ENCODE peak calls at places on chromosomes 5 and 9, in ten cellular contexts. F is NCI-H774; B is A172; P is thoracic aorta; O is mesenchymal stem cell; Y is NCI-H460; H is dermis blood vessel endothelial cell; A is activated CD4-positive, alpha-beta T cell treated with anti-CD3 and anti-CD28 coated beads, Interleukin-2, amount 50 U/mL, for 24 hours; T is SK-N-MC; W is activated CD4-positive, alpha-beta memory T cell treated with anti-CD3 and anti-CD28 coated beads for 36 hours. I is an unnamed sample.

GRCh38 chr5:33690736-33691135 is 201.1 kb downstream of the ADAMTS12 start:
- DNase-seq in P (no peak), A (no peak), F (no peak), B (peak; percentile 64), H (no peak), T (no peak), O (peak; percentile 68), W (no peak), Y (no peak), I (no peak)

GRCh38 chr9:135797507-135798302 is 95.7 kb downstream of the KCNT1 start:
- DNase-seq in A (no peak), B (peak; percentile 35), F (peak; percentile 33), P (no peak), O (peak; percentile 34), H (peak; percentile 69), T (peak; percentile 3), W (peak; percentile 64), Y (peak; percentile 30), I (peak; percentile 61)

GRCh38 chr5:67577424-67577823 is 380.8 kb upstream of the CD180 start:
- DNase-seq in W (no peak), F (peak; percentile 5), H (no peak), P (no peak), B (peak; percentile 36), Y (no peak), O (peak; percentile 65), A (no peak), T (no peak), I (no peak)

GRCh38 chr9:85040141-85040540 is 370.6 kb downstream of the NTRK2 start:
- DNase-seq in A (no peak), H (no peak), W (no peak), T (no peak), B (no peak), P (no peak), F (no peak), O (no peak), Y (no peak), I (no peak)

GRCh38 chr9:128118472-128118857 is 9.1 kb downstream of the PTGES2 start:
- DNase-seq in P (no peak), F (no peak), B (no peak), H (no peak), Y (no peak), T (no peak), W (no peak), O (no peak), A (no peak), I (no peak)

GRCh38 chr5:163565492-163565891 is 60.1 kb downstream of the MAT2B start:
- DNase-seq in T (no peak), A (no peak), P (no peak), F (no peak), H (peak; percentile 28), Y (no peak), O (peak; percentile 32), W (no peak), B (peak; percentile 21), I (no peak)

GRCh38 chr5:171521219-171521633 is 101.8 kb downstream of the FGF18 start:
- DNase-seq in H (peak; percentile 46), W (no peak), A (no peak), T (no peak), B (peak; percentile 95), Y (peak; percentile 21), P (peak; percentile 74), O (peak; percentile 82), F (no peak), I (no peak)

GRCh38 chr5:81878333-81878732 is 93.5 kb upstream of the ATG10 start:
- DNase-seq in O (no peak), Y (no peak), P (no peak), W (no peak), F (no peak), H (no peak), B (no peak), A (no peak), T (no peak), I (no peak)

GRCh38 chr9:35832814-35833213 is 3.8 kb downstream of the TMEM8B start:
- DNase-seq in W (no peak), B (no peak), O (no peak), T (no peak), H (no peak), A (no peak), F (no peak), Y (no peak), P (no peak), I (no peak)

GRCh38 chr9:130639119-130639485 is 25.3 kb upstream of the PRDM12 start:
- DNase-seq in H (no peak), F (no peak), Y (no peak), A (no peak), O (no peak), P (no peak), W (no peak), T (no peak), B (no peak), I (no peak)

GRCh38 chr9:91419222-91420191 is 4.1 kb downstream of the NFIL3 start:
- DNase-seq in H (peak; percentile 84), O (peak; percentile 98), W (peak; percentile 74), P (peak; percentile 40), A (no peak), B (peak; percentile 87), Y (peak; percentile 94), T (no peak), F (no peak), I (peak; percentile 69)

GRCh38 chr5:135269224-135269623 is 129.8 kb downstream of the MACROH2A1 start:
- DNase-seq in T (no peak), B (no peak), P (no peak), Y (no peak), A (no peak), F (no peak), O (peak; percentile 36), H (peak; percentile 67), W (no peak), I (no peak)

GRCh38 chr9:130938652-130939404 is at the start of gene FIBCD1:
- DNase-seq in P (no peak), F (no peak), T (no peak), Y (peak; percentile 51), B (no peak), W (peak; percentile 24), A (no peak), H (peak; percentile 24), O (peak; percentile 43), I (peak; percentile 40)

GRCh38 chr5:159051431-159052281 is 48.1 kb downstream of the EBF1 start:
- DNase-seq in W (peak; percentile 15), T (no peak), B (no peak), F (peak; percentile 4), Y (no peak), H (peak; percentile 53), A (no peak), P (no peak), O (peak; percentile 61), I (peak; percentile 27)

GRCh38 chr5:38931731-38932130 is 85.9 kb downstream of the OSMR start:
- DNase-seq in Y (no peak), P (no peak), T (no peak), O (no peak), B (peak; percentile 10), F (no peak), A (no peak), W (no peak), H (peak; percentile 43), I (no peak)

GRCh38 chr5:174115226-174115625 is 69.7 kb downstream of the NSG2 start:
- DNase-seq in O (no peak), B (no peak), A (no peak), W (no peak), F (no peak), H (no peak), Y (no peak), P (no peak), T (no peak), I (no peak)

GRCh38 chr5:116696356-116696755 is 121.7 kb upstream of the SEMA6A start:
- DNase-seq in W (no peak), F (no peak), O (peak; percentile 30), A (no peak), Y (no peak), B (no peak), H (no peak), T (no peak), P (no peak), I (no peak)

GRCh38 chr5:67037171-67037570 is 159.4 kb downstream of the CD180 start:
- DNase-seq in Y (no peak), W (no peak), B (no peak), H (no peak), A (no peak), T (no peak), P (no peak), O (no peak), F (no peak), I (no peak)

GRCh38 chr9:1115370-1115769 is 65.2 kb downstream of the DMRT2 start:
- DNase-seq in F (no peak), A (no peak), B (no peak), Y (no peak), H (no peak), W (no peak), P (no peak), T (no peak), O (no peak), I (no peak)

GRCh38 chr9:133103987-133104505 is 17.0 kb downstream of the RALGDS start:
- DNase-seq in T (no peak), B (no peak), Y (no peak), F (no peak), P (no peak), O (no peak), A (no peak), W (no peak), H (no peak), I (no peak)

GRCh38 chr9:16637218-16637617 is 233.3 kb downstream of the BNC2 start:
- DNase-seq in F (no peak), W (no peak), H (no peak), T (no peak), O (peak; percentile 43), A (no peak), B (no peak), P (no peak), Y (no peak), I (no peak)

I was measured in activated CD8-positive, alpha-beta T cell treated with anti-CD3 and anti-CD28 coated beads for 36 hours.